ENCODE peak calls at places on chromosomes 16 and 17, in ten cellular contexts. D is brain microvascular endothelial cell; Z is GM12891; K is activated T-helper 2 cell treated with anti-CD3 and anti-CD28 coated beads, Interferon-gamma antibody, Interleukin-2, Interleukin-4, amounts not matched to agents 10 μg/mL and 5 μg/mL and 100 μg/mL, durations not matched to agents 14 hours and 24 hours and 36 hours; C is left ventricle myocardium inferior; N is tibial nerve; L is CD8-positive, alpha-beta memory T cell; P is pancreas; V is glutamatergic neuron; H is activated effector memory CD4-positive, alpha-beta T cell treated with anti-CD3 and anti-CD28 coated beads, Interleukin-2, amount 50 U/mL, for 16 hours. O is an unnamed sample.

GRCh38 chr17:40980594-40980993 is 3.5 kb downstream of the KRT40 start:
- DNase-seq in D (no peak), Z (no peak), K (no peak), C (no peak), N (no peak), L (no peak), P (no peak), V (peak), H (no peak), O (no peak)

GRCh38 chr17:1553354-1554266 is 9.0 kb downstream of the PITPNA start:
- DNase-seq in D (no peak), Z (no peak), K (no peak), C (no peak), N (no peak), L (no peak), P (no peak), V (no peak), H (no peak), O (no peak)

GRCh38 chr17:42290577-42290976 is 2.3 kb downstream of the STAT5A start:
- DNase-seq in D (no peak), Z (no peak), K (no peak), C (no peak), N (no peak), L (no peak), P (no peak), V (no peak), H (peak), O (no peak)

GRCh38 chr16:89273741-89274472 is 56.4 kb downstream of the ZNF778 start:
- DNase-seq in D (no peak), Z (no peak), K (no peak), C (no peak), N (no peak), L (no peak), P (no peak), V (no peak), H (no peak), O (no peak)

GRCh38 chr17:67272312-67273050 is 27.5 kb upstream of the HELZ start:
- DNase-seq in D (no peak), Z (no peak), K (no peak), C (no peak), N (no peak), L (no peak), P (no peak), V (no peak), H (no peak), O (no peak)

GRCh38 chr16:89410794-89411309 is 79.5 kb downstream of the ANKRD11 start:
- DNase-seq in D (peak), Z (no peak), K (no peak), C (peak), N (peak), L (no peak), P (peak), V (peak), H (no peak), O (no peak)

GRCh38 chr16:70737377-70738082 is 51.7 kb upstream of the MTSS2 start:
- DNase-seq in D (peak), Z (peak), K (peak), C (peak), N (peak), L (peak), P (no peak), V (no peak), H (peak), O (no peak)

GRCh38 chr17:12545877-12546513 is 119.7 kb upstream of the MYOCD start:
- DNase-seq in D (peak), Z (peak), K (no peak), C (no peak), N (peak), L (no peak), P (no peak), V (no peak), H (no peak), O (no peak)